ENCODE peak calls at places on chromosomes 4 and X, in six cellular contexts. F, E, J, H, R and C are unnamed samples.

GRCh38 chr4:32775049-32775448 is 2054.9 kb downstream of the PCDH7 start:
- DNase-seq in F (no peak), E (no peak), J (no peak), H (peak; percentile 50), R (peak; percentile 59), C (no peak)

GRCh38 chr4:147049940-147050852 is 104.5 kb upstream of the TTC29 start:
- DNase-seq in F (peak; percentile 63), E (no peak), J (no peak), H (peak; percentile 83), R (no peak), C (no peak)

GRCh38 chr4:162952232-162952631 is 214.5 kb downstream of the NAF1 start:
- DNase-seq in F (no peak), E (no peak), J (no peak), H (no peak), R (no peak), C (no peak)

GRCh38 chr4:164596318-164596878 is 157.5 kb upstream of the SMIM31 start:
- DNase-seq in F (no peak), E (no peak), J (no peak), H (no peak), R (no peak), C (no peak)

GRCh38 chr4:114997596-114997995 is 115.8 kb downstream of the NDST4 start:
- DNase-seq in F (no peak), E (no peak), J (no peak), H (no peak), R (no peak), C (no peak)

GRCh38 chr4:165464813-165465381 is 86.1 kb downstream of the CPE start:
- DNase-seq in F (no peak), E (no peak), J (no peak), H (peak; percentile 71), R (peak; percentile 18), C (no peak)

GRCh38 chr4:3746701-3747581 is 19.2 kb upstream of the ADRA2C start:
- DNase-seq in F (no peak), E (no peak), J (no peak), H (no peak), R (no peak), C (no peak)

GRCh38 chr4:69239777-69240176 is 25.2 kb upstream of the UGT2B11 start:
- DNase-seq in F (no peak), E (no peak), J (no peak), H (no peak), R (peak; percentile 49), C (no peak)

GRCh38 chrX:69150294-69150960 is 14.8 kb downstream of the PJA1 start:
- DNase-seq in F (no peak), E (no peak), J (no peak), H (no peak), R (peak; percentile 30), C (peak; percentile 38)

GRCh38 chr4:88857588-88857987 is 160.0 kb upstream of the NAP1L5 start:
- DNase-seq in F (no peak), E (no peak), J (no peak), H (no peak), R (no peak), C (no peak)

GRCh38 chrX:20294957-20295356 is 28.2 kb upstream of the RPS6KA3 start:
- DNase-seq in F (no peak), E (no peak), J (no peak), H (no peak), R (no peak), C (no peak)

GRCh38 chr4:113145519-113146291 is 96.3 kb downstream of the ANK2 start:
- DNase-seq in F (peak; percentile 85), E (no peak), J (peak; percentile 43), H (no peak), R (peak; percentile 85), C (no peak)

GRCh38 chr4:101237773-101238172 is 109.6 kb downstream of the PPP3CA start:
- DNase-seq in F (no peak), E (no peak), J (no peak), H (no peak), R (no peak), C (no peak)

GRCh38 chr4:82988323-82988832 is 22.2 kb downstream of the LIN54 start:
- DNase-seq in F (no peak), E (no peak), J (no peak), H (peak; percentile 26), R (no peak), C (no peak)

GRCh38 chr4:52234539-52235174 is 183.6 kb downstream of the SPATA18 start:
- DNase-seq in F (no peak), E (no peak), J (peak; percentile 62), H (peak; percentile 49), R (peak; percentile 50), C (no peak)

DNA sequence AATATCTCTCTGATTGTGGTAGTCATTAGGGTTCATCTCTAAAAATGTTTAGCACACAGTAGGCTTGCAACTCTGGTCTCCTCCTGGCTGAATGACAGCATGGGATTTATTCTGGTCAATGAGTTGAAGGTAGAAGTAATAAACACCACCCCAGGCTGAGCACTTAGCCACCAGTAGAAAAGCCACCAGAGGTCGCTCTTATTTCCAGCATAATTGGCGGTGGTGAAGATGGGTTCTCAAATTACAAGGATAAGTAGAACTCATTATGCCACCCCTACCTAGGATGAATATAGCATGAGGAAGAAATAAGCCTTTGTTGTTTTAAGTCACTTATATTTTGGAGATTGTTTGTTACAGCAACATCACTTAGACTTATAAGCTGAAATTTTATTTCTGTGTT is 302.7 kb downstream of the GPM6A start:
- DNase-seq in F (no peak), E (no peak), J (no peak), H (no peak), R (peak; percentile 12), C (no peak)
- TF ChIP-seq CTCF in F (peak; percentile 11), E (no peak), J (no peak), H (peak; percentile 19), R (peak; percentile 28), C (no peak)

DNA sequence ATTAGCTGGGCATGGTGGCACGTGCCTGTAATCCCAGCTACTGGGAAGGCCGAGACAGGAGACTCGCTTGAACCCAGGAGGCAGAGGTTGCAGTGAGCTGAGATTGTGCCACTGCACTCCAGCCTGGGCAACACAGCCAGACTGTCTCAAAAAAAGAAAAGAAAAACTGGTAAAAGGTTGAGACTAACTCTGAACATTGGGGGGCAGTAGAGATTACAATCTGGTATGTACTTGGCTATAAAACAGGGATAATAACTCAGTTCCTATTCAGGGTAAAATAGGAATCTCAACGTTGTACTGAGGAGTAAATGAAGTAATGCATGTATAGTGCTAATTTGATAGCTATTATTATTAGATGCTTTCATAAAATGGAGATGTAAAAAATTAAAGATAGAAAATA is 12.5 kb upstream of the KLF8 start:
- DNase-seq in F (no peak), E (no peak), J (no peak), H (no peak), R (peak; percentile 0), C (no peak)
- TF ChIP-seq CTCF in F (no peak), E (no peak), J (no peak), H (no peak), R (peak; percentile 13), C (no peak)

DNA sequence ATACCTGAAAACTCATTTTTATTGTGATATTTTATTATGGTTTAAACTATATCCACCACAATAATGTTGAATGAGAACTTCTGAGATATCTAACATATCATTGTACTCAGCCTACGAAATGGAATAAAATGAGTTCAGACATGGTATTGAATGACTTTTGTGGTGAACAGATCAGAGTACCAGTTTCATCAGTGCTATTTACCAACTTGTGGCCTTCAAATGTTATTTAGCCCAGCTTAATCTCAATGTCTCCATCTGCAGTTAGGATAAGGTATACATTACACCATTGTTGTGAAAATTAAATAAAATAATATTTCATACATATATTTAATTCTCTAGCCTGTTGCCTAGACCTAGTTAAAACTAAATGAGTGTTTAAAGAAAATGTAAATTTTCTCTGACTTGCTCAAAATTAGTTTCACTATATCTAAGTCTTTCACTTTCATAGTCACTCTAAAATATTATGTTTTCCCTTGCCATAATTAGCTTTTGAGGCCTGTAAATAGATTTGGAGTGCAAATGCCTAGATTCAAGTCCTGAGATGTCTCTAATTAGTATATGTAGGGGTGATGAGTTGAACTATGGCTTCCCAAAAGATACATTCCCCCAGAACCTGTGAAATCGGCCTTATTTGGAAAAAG is 594.2 kb downstream of the STPG2 start:
- DNase-seq in F (no peak), E (no peak), J (no peak), H (no peak), R (no peak), C (no peak)
- TF ChIP-seq CTCF in F (no peak), E (no peak), J (no peak), H (peak; percentile 11), R (no peak), C (no peak)

GRCh38 chrX:100609591-100609990 is 24.9 kb downstream of the TNMD start:
- DNase-seq in F (no peak), E (no peak), J (no peak), H (peak; percentile 1), R (no peak), C (no peak)

GRCh38 chrX:100611951-100612350 is 24.7 kb downstream of the TSPAN6 start:
- DNase-seq in F (no peak), E (no peak), J (no peak), H (no peak), R (no peak), C (no peak)

DNA sequence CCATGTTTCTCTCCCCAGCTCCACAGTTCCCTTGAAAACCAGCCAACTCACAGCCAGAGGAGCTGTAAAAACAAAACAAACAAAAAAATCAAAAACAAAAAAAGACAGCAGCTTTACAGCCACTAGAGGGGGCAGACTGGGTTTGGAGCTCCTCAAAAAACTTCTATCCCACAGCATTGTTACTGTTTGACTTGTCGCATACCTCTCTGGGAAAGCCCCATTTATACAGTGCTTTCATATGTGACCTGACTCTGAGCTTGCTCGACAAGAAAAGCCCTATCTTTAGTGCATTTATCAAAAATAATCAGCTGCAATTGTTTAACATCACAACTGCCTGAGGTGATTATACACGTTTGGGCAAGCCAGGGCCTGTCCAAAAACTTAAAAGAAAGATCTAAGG is 21.6 kb downstream of the TSPAN6 start:
- DNase-seq in F (no peak), E (no peak), J (peak; percentile 47), H (peak; percentile 83), R (peak; percentile 57), C (no peak)
- TF ChIP-seq CTCF in F (peak; percentile 41), E (peak; percentile 56), J (no peak), H (peak; percentile 56), R (peak; percentile 50), C (peak; percentile 64)